ENCODE peak calls at places on chromosomes 6 and 20, in five cellular contexts. Z is ovary, E is esophagus muscularis mucosa, D is H1, F is transverse colon. Q is an unnamed sample.

GRCh38 chr20:47348539-47349142 is 7.9 kb downstream of the ZMYND8 start:
- DNase-seq in Z (no peak), F (no peak), D (no peak), E (no peak), Q (no peak)

GRCh38 chr6:133814797-133815196 is 74.1 kb upstream of the TCF21 start:
- DNase-seq in D (no peak), F (no peak), E (no peak), Z (no peak), Q (no peak)

GRCh38 chr6:9250852-9251251 is 815.5 kb upstream of the SLC35B3 start:
- DNase-seq in E (no peak), Z (no peak), D (peak; percentile 64), F (peak; percentile 12), Q (no peak)

GRCh38 chr20:60228255-60228654 is 270.0 kb downstream of the CDH26 start:
- DNase-seq in F (no peak), D (no peak), E (no peak), Z (no peak), Q (no peak)

GRCh38 chr20:34096699-34097420 is 15.2 kb downstream of the EIF2S2 start:
- DNase-seq in E (no peak), F (no peak), Z (no peak), D (no peak), Q (no peak)

GRCh38 chr6:111723412-111723970 is 117.8 kb upstream of the TRAF3IP2 start:
- DNase-seq in D (no peak), Z (no peak), F (no peak), E (no peak), Q (no peak)

GRCh38 chr20:23086931-23087411 is 847 bp upstream of the CD93 start:
- DNase-seq in Z (no peak), E (no peak), D (no peak), F (peak; percentile 22), Q (no peak)

GRCh38 chr20:25859649-25860530 is 163.2 kb upstream of the ZNF337 start:
- DNase-seq in Z (peak; percentile 68), F (peak; percentile 59), E (no peak), D (no peak), Q (no peak)

GRCh38 chr20:33444797-33445560 is 1.4 kb upstream of the SNTA1 start:
- DNase-seq in E (no peak), F (peak; percentile 23), Z (no peak), D (no peak), Q (no peak)

GRCh38 chr20:44598413-44599290 is 16.3 kb downstream of the PKIG start:
- DNase-seq in F (no peak), E (no peak), D (no peak), Z (no peak), Q (no peak)

GRCh38 chr6:107020239-107020638 is 7.8 kb upstream of the MTRES1 start:
- DNase-seq in Z (no peak), D (no peak), E (no peak), F (no peak), Q (no peak)

GRCh38 chr6:21111399-21111725 is 482.2 kb upstream of the SOX4 start:
- DNase-seq in Z (no peak), D (no peak), E (no peak), F (no peak), Q (no peak)

GRCh38 chr20:63258826-63259225 is 4.6 kb upstream of the NKAIN4 start:
- DNase-seq in F (no peak), Z (no peak), D (no peak), E (no peak), Q (no peak)

GRCh38 chr6:152085533-152085932 is 278.1 kb downstream of the ESR1 start:
- DNase-seq in Z (no peak), F (no peak), D (no peak), E (no peak), Q (no peak)

GRCh38 chr6:13725570-13725969 is 13.9 kb upstream of the RANBP9 start:
- DNase-seq in E (no peak), D (no peak), Z (no peak), F (no peak), Q (no peak)

GRCh38 chr6:6004147-6004995 is 2.4 kb downstream of the NRN1 start:
- DNase-seq in Z (no peak), D (peak; percentile 55), E (no peak), F (no peak), Q (no peak)

GRCh38 chr6:13794184-13794583 is 20.2 kb downstream of the MCUR1 start:
- DNase-seq in D (no peak), Z (no peak), F (no peak), E (no peak), Q (no peak)

GRCh38 chr20:227439-228105 is 514 bp downstream of the DEFB129 start:
- DNase-seq in E (no peak), D (no peak), F (no peak), Z (no peak), Q (no peak)

GRCh38 chr6:47230579-47230978 is 79.1 kb downstream of the TNFRSF21 start:
- DNase-seq in F (peak; percentile 42), Z (no peak), D (no peak), E (no peak), Q (no peak)

GRCh38 chr6:108635505-108636226 is 74.9 kb downstream of the FOXO3 start:
- DNase-seq in E (peak; percentile 88), Z (no peak), F (no peak), D (no peak), Q (no peak)

GRCh38 chr6:52420668-52421358 is 671 bp downstream of the EFHC1 start:
- DNase-seq in E (no peak), F (peak; percentile 20), D (peak; percentile 59), Z (peak; percentile 41), Q (no peak)

GRCh38 chr6:44002591-44003344 is 124.5 kb downstream of the MRPL14 start:
- DNase-seq in E (no peak), D (peak; percentile 86), F (peak; percentile 70), Z (peak; percentile 51), Q (no peak)

GRCh38 chr6:125812394-125813231 is 21.9 kb downstream of the NCOA7 start:
- DNase-seq in E (no peak), Z (no peak), D (no peak), F (no peak), Q (no peak)

GRCh38 chr20:37356387-37356786 is 10.4 kb downstream of the SRC start:
- DNase-seq in D (no peak), Z (no peak), F (peak; percentile 59), E (no peak), Q (peak; percentile 77)

GRCh38 chr6:97459986-97460385 is 177.0 kb upstream of the MMS22L start:
- DNase-seq in Z (no peak), F (no peak), E (no peak), D (no peak), Q (no peak)

GRCh38 chr6:119620846-119621570 is 271.4 kb upstream of the MAN1A1 start:
- DNase-seq in E (no peak), D (no peak), Z (no peak), F (no peak), Q (no peak)

GRCh38 chr20:34269996-34270627 is 28.9 kb downstream of the ASIP start:
- DNase-seq in E (no peak), D (no peak), F (peak; percentile 19), Z (peak; percentile 64), Q (no peak)

GRCh38 chr6:47034919-47035318 is 7.2 kb downstream of the ADGRF1 start:
- DNase-seq in Z (no peak), F (no peak), E (peak; percentile 50), D (no peak), Q (no peak)

GRCh38 chr20:42855896-42856295 is 333.8 kb downstream of the PTPRT start:
- DNase-seq in Z (no peak), F (no peak), D (no peak), E (no peak), Q (no peak)

GRCh38 chr20:62595491-62595890 is 46.8 kb upstream of the SLCO4A1 start:
- DNase-seq in F (peak; percentile 61), E (no peak), D (no peak), Z (peak; percentile 50), Q (no peak)

GRCh38 chr20:62858059-62858458 is 3.6 kb downstream of the TCFL5 start:
- DNase-seq in F (no peak), Z (no peak), E (no peak), D (no peak), Q (no peak)

GRCh38 chr6:41635365-41635764 is 2.9 kb upstream of the MDFI start:
- DNase-seq in F (no peak), E (no peak), Z (no peak), D (no peak), Q (no peak)

GRCh38 chr6:41638002-41638800 is at the start of gene MDFI:
- DNase-seq in Z (peak; percentile 63), F (no peak), E (no peak), D (peak; percentile 81), Q (no peak)

GRCh38 chr6:41634657-41635056 is 3.6 kb upstream of the MDFI start:
- DNase-seq in D (no peak), Z (no peak), E (no peak), F (no peak), Q (no peak)

GRCh38 chr6:41637179-41638001 is 878 bp upstream of the MDFI start:
- DNase-seq in F (no peak), E (no peak), Z (no peak), D (peak; percentile 71), Q (no peak)

DNA sequence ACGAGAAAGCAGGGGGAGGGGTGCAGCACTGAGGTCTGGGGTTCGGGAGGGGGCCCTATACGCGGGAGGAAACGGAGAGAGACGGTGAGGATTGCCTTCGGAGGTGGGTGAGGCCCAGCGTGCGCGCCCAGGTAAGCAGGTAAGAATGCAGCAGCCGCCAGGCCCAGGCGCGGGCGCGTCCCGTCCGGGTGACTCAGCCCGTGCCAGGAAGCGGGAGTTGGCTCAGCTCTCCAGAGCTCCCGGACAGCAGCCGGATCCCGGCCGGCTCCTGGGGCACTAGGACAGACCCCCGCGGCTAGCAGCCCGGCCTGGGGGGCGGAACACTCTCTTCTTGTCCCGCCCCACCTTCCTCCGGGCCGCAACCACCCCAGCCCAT is 1.5 kb upstream of the MDFI start:
- DNase-seq in E (no peak), Z (peak; percentile 46), F (peak; percentile 76), D (peak; percentile 79), Q (no peak)
- H3K27me3 ChIP-seq in E (peaks cover 34% of the 10 kb centered on the region), Z (no peaks in the 10 kb centered on the region), F (peaks cover 58% of the 10 kb centered on the region), D (peaks cover 8% of the 10 kb centered on the region), Q (peaks cover 26% of the 10 kb centered on the region)

GRCh38 chr6:35019831-35020230 is 121.3 kb downstream of the TCP11 start:
- DNase-seq in D (no peak), Z (no peak), E (no peak), F (no peak), Q (no peak)
- H3K27ac ChIP-seq in D (no peak overlapping the region), Z (no peak overlapping the region), E (peak overlapping the region; percentile 96), F (peak overlapping the region; percentile 91), Q (peak overlapping the region; percentile 0)

GRCh38 chr6:166942393-166943168 is 13.8 kb downstream of the RNASET2 start:
- DNase-seq in E (no peak), Z (no peak), F (no peak), D (no peak), Q (no peak)
- TF ChIP-seq EP300 in E (no peak), Z (no peak), F (no peak), D (no peak), Q (no peak)

GRCh38 chr6:27250277-27250954 is 2.9 kb downstream of the PRSS16 start:
- DNase-seq in D (no peak), Z (no peak), E (no peak), F (no peak), Q (no peak)
- H3K27me3 ChIP-seq in D (no peaks in the 10 kb centered on the region), Z (no peaks in the 10 kb centered on the region), E (peaks cover 30% of the 10 kb centered on the region), F (peaks cover 83% of the 10 kb centered on the region), Q (peaks cover 70% of the 10 kb centered on the region)

DNA sequence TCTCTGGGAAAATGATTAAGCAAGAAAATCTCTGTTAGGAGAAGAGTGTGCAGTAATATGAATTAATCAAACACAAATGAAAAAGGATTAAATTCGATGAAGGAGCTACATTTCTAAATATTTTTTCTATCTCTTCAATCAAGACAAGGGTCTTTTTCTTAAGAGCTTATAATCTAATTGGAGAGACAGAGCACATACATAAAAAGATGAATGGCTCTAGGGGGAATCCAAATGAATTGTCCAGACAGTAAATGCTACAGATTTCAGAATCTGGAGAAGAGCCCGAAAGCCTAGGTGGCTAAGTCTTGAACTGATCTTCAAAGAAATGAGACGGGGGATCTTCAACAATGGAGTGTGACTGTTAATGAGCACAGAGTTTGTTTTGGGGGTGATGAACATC is 723.6 kb downstream of the UTRN start:
- DNase-seq in E (no peak), Z (no peak), D (no peak), F (no peak), Q (no peak)
- H3K27ac ChIP-seq in E (no peak overlapping the region), Z (no peak overlapping the region), D (no peak overlapping the region), F (no peak overlapping the region), Q (no peak overlapping the region)

Q was measured in suprapubic skin.